ENCODE peak calls at places on chromosomes 2 and 18, in six cellular contexts. T is activated CD4-positive, alpha-beta T cell treated with anti-CD3 and anti-CD28 coated beads, Interleukin-2, amount 10 ng/mL, durations not matched to agents 24 days and 14 days; O is cardiac fibroblast; L is stimulated activated CD8-positive, alpha-beta memory T cell treated with anti-CD3 and anti-CD28 coated beads, Interleukin-15, amount 100 ng/mL, for 48 hours; C is aorta; V is iris pigment epithelial cell. U is an unnamed sample.

GRCh38 chr2:216147172-216148131 is 38.3 kb downstream of the XRCC5 start:
- DNase-seq in O (no peak), L (no peak), V (no peak), C (no peak), T (no peak), U (no peak)

GRCh38 chr2:45806563-45807358 is 155.3 kb downstream of the PRKCE start:
- DNase-seq in L (no peak), C (no peak), O (no peak), T (no peak), V (no peak), U (no peak)

GRCh38 chr2:20103514-20103913 is 52.1 kb upstream of the LAPTM4A start:
- DNase-seq in O (peak; percentile 26), L (no peak), C (no peak), T (no peak), V (peak; percentile 54), U (peak; percentile 63)

GRCh38 chr2:7189106-7189505 is 271.9 kb downstream of the RNF144A start:
- DNase-seq in T (no peak), L (no peak), V (no peak), O (no peak), C (no peak), U (no peak)

GRCh38 chr2:33136056-33136455 is 189.3 kb downstream of the LTBP1 start:
- DNase-seq in T (no peak), V (no peak), L (no peak), O (peak; percentile 51), C (no peak), U (no peak)

GRCh38 chr2:161321944-161322343 is 13.7 kb downstream of the PSMD14 start:
- DNase-seq in O (peak; percentile 72), L (no peak), V (peak; percentile 49), C (no peak), T (no peak), U (peak; percentile 39)

GRCh38 chr18:47100214-47100831 is 50.0 kb downstream of the HDHD2 start:
- DNase-seq in T (peak; percentile 89), L (peak; percentile 26), O (peak; percentile 63), V (peak; percentile 49), C (no peak), U (peak; percentile 45)

GRCh38 chr2:9178905-9179571 is 27.6 kb upstream of the ASAP2 start:
- DNase-seq in T (no peak), O (peak; percentile 90), L (no peak), V (peak; percentile 85), C (peak; percentile 83), U (peak; percentile 78)

GRCh38 chr2:43034242-43034619 is 192.2 kb downstream of the ZFP36L2 start:
- DNase-seq in L (no peak), V (no peak), O (no peak), T (no peak), C (peak; percentile 10), U (no peak)

GRCh38 chr2:239121600-239122012 is 273.7 kb downstream of the TWIST2 start:
- DNase-seq in T (no peak), L (no peak), O (no peak), V (no peak), C (no peak), U (no peak)

GRCh38 chr2:107721178-107721577 is 105.5 kb upstream of the RGPD4 start:
- DNase-seq in V (peak; percentile 4), L (no peak), O (no peak), T (no peak), C (no peak), U (no peak)

GRCh38 chr2:227082286-227082685 is 81.7 kb downstream of the COL4A4 start:
- DNase-seq in L (no peak), T (no peak), C (no peak), O (no peak), V (no peak), U (no peak)

GRCh38 chr2:29042581-29043075 is 31.7 kb downstream of the PCARE start:
- DNase-seq in C (no peak), V (peak; percentile 65), O (peak; percentile 72), L (no peak), T (no peak), U (peak; percentile 83)

GRCh38 chr2:222561817-222562424 is 94.0 kb downstream of the FARSB start:
- DNase-seq in T (peak; percentile 83), C (no peak), V (peak; percentile 51), L (peak; percentile 2), O (peak; percentile 79), U (peak; percentile 51)

U was measured in amniotic epithelial cell.